ENCODE peak calls at places on chromosome 22, in nine cellular contexts. K is RWPE1, I is foreskin fibroblast, C is B cell, M is hepatocyte, O is body of pancreas, P is endodermal cell, S is sigmoid colon, A is neural progenitor cell. F is an unnamed sample.

GRCh38 chr22:20205964-20206708 is 55.3 kb upstream of the CCDC188 start:
- DNase-seq in K (peak), I (peak), C (peak), M (peak), O (peak), P (peak), S (peak), A (no peak), F (no peak)

GRCh38 chr22:37751449-37752188 is 54.8 kb downstream of the TRIOBP start:
- DNase-seq in K (no peak), I (no peak), C (no peak), M (no peak), O (no peak), P (peak), S (no peak), A (no peak), F (no peak)

GRCh38 chr22:19287889-19288288 is 3.6 kb downstream of the CLTCL1 start:
- DNase-seq in K (no peak), I (peak), C (no peak), M (peak), O (no peak), P (no peak), S (no peak), A (no peak), F (peak)

GRCh38 chr22:29146771-29147170 is 58.9 kb upstream of the EMID1 start:
- DNase-seq in K (no peak), I (no peak), C (no peak), M (no peak), O (no peak), P (no peak), S (peak), A (no peak), F (no peak)

GRCh38 chr22:19933328-19934241 is 8.0 kb upstream of the COMT start:
- DNase-seq in K (no peak), I (no peak), C (no peak), M (no peak), O (no peak), P (no peak), S (no peak), A (no peak), F (no peak)

GRCh38 chr22:19120829-19121630 is 1.2 kb downstream of the DGCR2 start:
- DNase-seq in K (peak), I (no peak), C (no peak), M (peak), O (peak), P (peak), S (no peak), A (peak), F (no peak)

GRCh38 chr22:48760481-48761238 is 1067.0 kb downstream of the BRD1 start:
- DNase-seq in K (no peak), I (no peak), C (no peak), M (peak), O (no peak), P (peak), S (peak), A (no peak), F (no peak)

GRCh38 chr22:41305646-41306045 is 4.3 kb downstream of the ZC3H7B start:
- DNase-seq in K (peak), I (peak), C (no peak), M (no peak), O (no peak), P (no peak), S (no peak), A (no peak), F (no peak)

GRCh38 chr22:38435960-38436359 is 19.0 kb downstream of the KCNJ4 start:
- DNase-seq in K (no peak), I (no peak), C (no peak), M (no peak), O (no peak), P (no peak), S (no peak), A (no peak), F (no peak)

GRCh38 chr22:27380826-27381225 is 420.7 kb downstream of the MN1 start:
- DNase-seq in K (no peak), I (no peak), C (no peak), M (no peak), O (no peak), P (no peak), S (no peak), A (no peak), F (no peak)

GRCh38 chr22:36613958-36614357 is 85.0 kb upstream of the EIF3D start:
- DNase-seq in K (no peak), I (no peak), C (no peak), M (no peak), O (peak), P (no peak), S (no peak), A (peak), F (peak)

GRCh38 chr22:39933741-39934140 is 26.5 kb upstream of the TMA7B start:
- DNase-seq in K (no peak), I (no peak), C (peak), M (no peak), O (no peak), P (no peak), S (no peak), A (peak), F (no peak)

GRCh38 chr22:41910599-41911291 is 4.1 kb downstream of the SHISA8 start:
- DNase-seq in K (no peak), I (peak), C (peak), M (peak), O (peak), P (peak), S (no peak), A (peak), F (no peak)

GRCh38 chr22:48943567-48944432 is 883.9 kb downstream of the BRD1 start:
- DNase-seq in K (no peak), I (no peak), C (no peak), M (peak), O (no peak), P (peak), S (peak), A (peak), F (no peak)

GRCh38 chr22:46075764-46076531 is 74.4 kb upstream of the PPARA start:
- DNase-seq in K (no peak), I (no peak), C (no peak), M (no peak), O (no peak), P (no peak), S (peak), A (no peak), F (no peak)

GRCh38 chr22:20578192-20578591 is 70.8 kb downstream of the MED15 start:
- DNase-seq in K (no peak), I (no peak), C (no peak), M (no peak), O (no peak), P (no peak), S (no peak), A (no peak), F (no peak)

GRCh38 chr22:41532908-41533825 is 11.1 kb downstream of the POLR3H start:
- DNase-seq in K (no peak), I (peak), C (peak), M (peak), O (peak), P (peak), S (peak), A (peak), F (peak)

GRCh38 chr22:35589071-35589735 is 27.9 kb downstream of the MB start:
- DNase-seq in K (peak), I (peak), C (no peak), M (peak), O (peak), P (no peak), S (peak), A (no peak), F (no peak)

GRCh38 chr22:46019351-46019750 is 42.4 kb upstream of the WNT7B start:
- DNase-seq in K (no peak), I (no peak), C (no peak), M (no peak), O (no peak), P (peak), S (no peak), A (no peak), F (no peak)

GRCh38 chr22:45225732-45226560 is 14.7 kb downstream of the KIAA0930 start:
- DNase-seq in K (no peak), I (peak), C (no peak), M (peak), O (peak), P (peak), S (peak), A (no peak), F (no peak)

GRCh38 chr22:32473388-32473952 is 1.1 kb upstream of the FBXO7 start:
- DNase-seq in K (peak), I (peak), C (peak), M (peak), O (peak), P (peak), S (no peak), A (peak), F (peak)
- TF ChIP-seq CTCF in K (peak), I (peak), C (peak), M (peak), O (peak), P (peak), S (no peak), A (peak), F (peak)

GRCh38 chr22:23713696-23714595 is 23.1 kb downstream of the RGL4 start:
- DNase-seq in K (no peak), I (no peak), C (no peak), M (no peak), O (no peak), P (no peak), S (no peak), A (no peak), F (no peak)
- TF ChIP-seq CTCF in K (no peak), I (no peak), C (no peak), M (no peak), O (no peak), P (no peak), S (no peak), A (no peak), F (no peak)

GRCh38 chr22:22048318-22048942 is 65.8 kb upstream of the TOP3B start:
- DNase-seq in K (no peak), I (no peak), C (no peak), M (no peak), O (no peak), P (no peak), S (no peak), A (no peak), F (no peak)
- TF ChIP-seq CTCF in K (no peak), I (no peak), C (no peak), M (no peak), O (no peak), P (no peak), S (no peak), A (no peak), F (no peak)

DNA sequence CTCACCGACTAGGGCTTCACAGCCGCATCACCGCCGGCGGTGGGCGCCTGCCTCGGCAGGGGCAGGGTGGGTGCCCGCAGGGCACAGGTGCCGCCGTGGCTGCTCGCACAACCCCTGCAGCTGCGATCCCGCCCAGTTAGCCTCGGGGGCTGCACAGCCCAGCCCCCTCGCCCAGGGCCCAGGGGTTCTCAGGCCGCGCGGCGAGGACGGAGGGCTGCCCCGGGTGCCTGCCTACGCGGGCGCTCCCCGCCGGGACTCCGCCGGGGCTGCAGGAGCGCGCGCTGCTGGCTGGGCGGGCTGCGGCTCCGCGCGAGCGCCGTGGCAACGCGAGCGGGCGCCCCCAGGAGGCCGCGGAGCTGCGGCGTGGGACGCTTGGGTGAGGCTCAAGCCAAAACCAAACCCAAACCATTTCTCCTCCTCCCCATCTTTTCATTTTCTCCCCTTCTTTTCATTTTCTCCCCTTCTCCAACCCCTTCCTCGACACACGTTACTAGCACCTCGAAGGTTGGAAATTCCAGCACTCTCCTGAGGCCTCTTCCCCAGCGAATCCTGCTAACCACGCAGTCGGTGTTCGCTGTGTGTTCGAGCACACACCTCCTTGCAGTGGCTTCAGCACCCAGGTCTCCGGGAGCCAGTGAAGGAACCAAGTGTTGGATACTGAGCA is at the start of gene MICAL3:
- DNase-seq in K (peak), I (peak), C (peak), M (peak), O (peak), P (peak), S (peak), A (peak), F (no peak)
- TF ChIP-seq CTCF in K (peak), I (peak), C (peak), M (peak), O (peak), P (peak), S (peak), A (peak), F (peak)

GRCh38 chr22:43109921-43110443 is 568 bp upstream of the BIK start:
- DNase-seq in K (no peak), I (no peak), C (no peak), M (no peak), O (no peak), P (peak), S (no peak), A (peak), F (no peak)

GRCh38 chr22:43109511-43109910 is 1.0 kb upstream of the BIK start:
- DNase-seq in K (no peak), I (no peak), C (no peak), M (no peak), O (no peak), P (no peak), S (no peak), A (no peak), F (no peak)

GRCh38 chr22:43113516-43114251 is 3.1 kb downstream of the BIK start:
- DNase-seq in K (no peak), I (no peak), C (no peak), M (no peak), O (peak), P (no peak), S (no peak), A (no peak), F (no peak)

GRCh38 chr22:43110927-43111623 is 525 bp downstream of the BIK start:
- DNase-seq in K (no peak), I (no peak), C (peak), M (peak), O (peak), P (peak), S (no peak), A (peak), F (no peak)

GRCh38 chr22:43110444-43110926 is at the start of gene BIK:
- DNase-seq in K (peak), I (no peak), C (peak), M (peak), O (peak), P (peak), S (no peak), A (peak), F (no peak)
- TF ChIP-seq CTCF in K (no peak), I (peak), C (peak), M (peak), O (peak), P (no peak), S (no peak), A (no peak), F (no peak)

GRCh38 chr22:23242473-23243001 is 62.2 kb downstream of the BCR start:
- DNase-seq in K (no peak), I (no peak), C (no peak), M (peak), O (no peak), P (peak), S (no peak), A (peak), F (no peak)
- TF ChIP-seq CTCF in K (no peak), I (no peak), C (no peak), M (no peak), O (no peak), P (peak), S (no peak), A (no peak), F (peak)

DNA sequence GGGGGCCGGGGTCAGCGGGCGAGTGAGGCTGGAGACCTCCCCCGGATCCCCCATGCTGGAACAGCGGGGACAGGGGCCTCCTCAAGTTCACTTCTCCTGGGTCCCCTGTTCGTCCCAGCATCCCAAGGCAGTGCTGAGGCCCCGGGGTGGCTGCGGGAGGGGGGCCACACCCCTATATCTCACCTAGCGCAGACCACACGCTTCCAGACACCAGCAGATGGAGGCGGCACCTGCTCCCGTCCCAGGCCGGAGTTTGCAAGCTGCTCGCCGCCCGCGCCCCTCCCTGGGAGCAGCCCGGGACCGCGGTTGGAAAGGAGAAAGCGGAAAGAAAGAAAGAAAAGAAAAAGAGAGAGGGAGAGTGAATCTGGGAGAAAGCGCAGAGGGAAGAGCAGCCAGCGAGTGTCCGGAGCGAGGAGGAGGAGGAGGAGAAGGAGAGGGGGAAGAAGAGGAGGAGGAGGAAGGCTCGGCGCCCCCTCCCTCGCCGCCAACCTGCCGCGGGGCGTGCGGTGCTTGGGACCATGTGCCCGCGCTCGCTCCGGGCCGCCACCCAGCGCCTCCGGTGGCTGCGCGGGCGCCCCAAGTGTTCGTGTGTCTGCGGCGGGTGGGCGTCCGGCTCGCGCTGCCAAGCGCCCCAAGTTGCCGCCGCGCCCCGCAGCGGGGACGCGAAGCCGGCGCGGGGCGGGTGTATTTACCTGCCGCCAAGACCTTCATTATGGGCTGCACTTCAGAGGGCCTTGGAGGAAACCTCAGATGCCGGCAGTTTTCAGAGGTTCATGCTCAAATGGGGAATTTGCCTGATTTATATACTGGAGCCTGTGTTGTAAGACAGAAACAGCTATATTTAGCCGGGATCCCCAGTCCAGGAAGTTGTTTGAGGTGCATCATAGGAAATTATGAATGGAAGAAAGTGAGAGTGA is at the start of gene LIF:
- DNase-seq in K (peak), I (peak), C (peak), M (peak), O (no peak), P (peak), S (no peak), A (peak), F (no peak)
- TF ChIP-seq CTCF in K (peak), I (no peak), C (peak), M (peak), O (no peak), P (peak), S (no peak), A (peak), F (peak)

GRCh38 chr22:47123827-47124442 is 361.5 kb downstream of the TBC1D22A start:
- DNase-seq in K (no peak), I (no peak), C (no peak), M (no peak), O (no peak), P (no peak), S (no peak), A (no peak), F (no peak)
- TF ChIP-seq CTCF in K (no peak), I (no peak), C (no peak), M (no peak), O (no peak), P (no peak), S (no peak), A (no peak), F (no peak)

F was measured in astrocyte of the cerebellum.